ENCODE peak calls at places on chromosomes 6 and 20, in nine cellular contexts. One of them, this sample, is unnamed.

GRCh38 chr6:97141756-97142155 is 141.3 kb downstream of the MMS22L start:
- DNase-seq in A549: no peak
- DNase-seq in HCT116: no peak
- DNase-seq in HepG2: no peak
- DNase-seq in SK-N-SH: no peak
- DNase-seq in HL-60: no peak
- DNase-seq in Panc1: no peak
- DNase-seq in GM23338: no peak
- DNase-seq in GM12878: no peak
- DNase-seq in this sample: no peak

GRCh38 chr6:30813623-30814136 is 69.3 kb upstream of the IER3 start:
- DNase-seq in A549: no peak
- DNase-seq in HCT116: no peak
- DNase-seq in HepG2: no peak
- DNase-seq in SK-N-SH: no peak
- DNase-seq in HL-60: no peak
- DNase-seq in Panc1: no peak
- DNase-seq in GM23338: no peak
- DNase-seq in GM12878: no peak
- DNase-seq in this sample: peak

GRCh38 chr6:169974663-169975062 is 223.2 kb downstream of the ERMARD start:
- DNase-seq in A549: no peak
- DNase-seq in HCT116: no peak
- DNase-seq in HepG2: no peak
- DNase-seq in SK-N-SH: no peak
- DNase-seq in HL-60: no peak
- DNase-seq in Panc1: no peak
- DNase-seq in GM23338: no peak
- DNase-seq in GM12878: no peak
- DNase-seq in this sample: no peak

GRCh38 chr6:26196846-26197683 is 109.8 kb downstream of the HFE start:
- DNase-seq in A549: no peak
- DNase-seq in HCT116: peak
- DNase-seq in HepG2: peak
- DNase-seq in SK-N-SH: peak
- DNase-seq in HL-60: peak
- DNase-seq in Panc1: peak
- DNase-seq in GM23338: peak
- DNase-seq in GM12878: peak
- DNase-seq in this sample: peak

GRCh38 chr6:1316482-1317220 is 4.8 kb downstream of the FOXQ1 start:
- DNase-seq in A549: no peak
- DNase-seq in HCT116: no peak
- DNase-seq in HepG2: peak
- DNase-seq in SK-N-SH: peak
- DNase-seq in HL-60: no peak
- DNase-seq in Panc1: no peak
- DNase-seq in GM23338: peak
- DNase-seq in GM12878: peak
- DNase-seq in this sample: no peak

GRCh38 chr6:53066059-53066406 is 829 bp downstream of the FBXO9 start:
- DNase-seq in A549: peak
- DNase-seq in HCT116: no peak
- DNase-seq in HepG2: no peak
- DNase-seq in SK-N-SH: no peak
- DNase-seq in HL-60: peak
- DNase-seq in Panc1: no peak
- DNase-seq in GM23338: peak
- DNase-seq in GM12878: no peak
- DNase-seq in this sample: peak

GRCh38 chr20:23608251-23608846 is 2.6 kb upstream of the CST9 start:
- DNase-seq in A549: no peak
- DNase-seq in HCT116: no peak
- DNase-seq in HepG2: peak
- DNase-seq in SK-N-SH: no peak
- DNase-seq in HL-60: no peak
- DNase-seq in Panc1: no peak
- DNase-seq in GM23338: no peak
- DNase-seq in GM12878: no peak
- DNase-seq in this sample: no peak

GRCh38 chr20:33848391-33848790 is 37.2 kb downstream of the CHMP4B start:
- DNase-seq in A549: no peak
- DNase-seq in HCT116: no peak
- DNase-seq in HepG2: no peak
- DNase-seq in SK-N-SH: no peak
- DNase-seq in HL-60: no peak
- DNase-seq in Panc1: no peak
- DNase-seq in GM23338: no peak
- DNase-seq in GM12878: no peak
- DNase-seq in this sample: no peak

DNA sequence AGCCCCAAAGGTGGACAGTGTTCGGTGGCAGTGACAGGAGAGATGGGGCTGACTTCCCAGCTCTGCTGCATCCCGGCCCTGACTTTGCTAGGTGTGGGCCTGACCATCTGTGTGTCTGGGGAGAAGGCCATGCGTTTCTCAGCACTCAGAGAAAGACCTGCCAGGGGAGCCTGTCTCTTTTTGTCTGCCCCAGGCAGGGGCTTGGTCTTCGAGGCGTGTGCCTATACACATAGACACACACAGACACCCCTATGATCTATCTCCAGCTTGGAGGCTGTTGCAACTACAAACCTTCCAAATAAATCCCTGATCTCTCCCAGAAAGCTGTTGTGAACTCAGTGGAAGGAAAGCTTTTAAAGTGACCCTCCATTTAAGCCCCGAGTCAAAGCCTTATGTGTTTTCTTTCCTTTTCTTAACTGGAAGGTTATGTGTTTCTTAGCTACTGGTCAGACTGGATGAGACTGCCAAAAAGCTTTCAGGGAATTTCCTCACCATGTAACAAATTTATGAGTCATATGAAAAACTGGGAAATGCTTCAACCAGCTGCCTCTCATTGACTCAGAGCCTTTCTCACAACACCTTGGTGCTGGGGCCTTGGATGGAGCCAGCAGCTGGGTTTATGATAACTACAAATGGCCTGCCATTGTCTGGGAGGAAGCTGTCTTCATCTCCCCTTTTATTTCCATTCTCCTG is 102.6 kb downstream of the CDC5L start:
- DNase-seq in A549: peak
- DNase-seq in HCT116: peak
- DNase-seq in HepG2: no peak
- DNase-seq in SK-N-SH: no peak
- DNase-seq in HL-60: no peak
- DNase-seq in Panc1: peak
- DNase-seq in GM23338: no peak
- DNase-seq in GM12878: no peak
- DNase-seq in this sample: no peak
- TF ChIP-seq REST in A549: no peak
- TF ChIP-seq REST in HCT116: no peak
- TF ChIP-seq REST in HepG2: no peak
- TF ChIP-seq REST in SK-N-SH: no peak
- TF ChIP-seq REST in HL-60: no peak
- TF ChIP-seq REST in Panc1: no peak
- TF ChIP-seq REST in GM23338: no peak
- TF ChIP-seq REST in GM12878: no peak
- TF ChIP-seq REST in this sample: no peak

DNA sequence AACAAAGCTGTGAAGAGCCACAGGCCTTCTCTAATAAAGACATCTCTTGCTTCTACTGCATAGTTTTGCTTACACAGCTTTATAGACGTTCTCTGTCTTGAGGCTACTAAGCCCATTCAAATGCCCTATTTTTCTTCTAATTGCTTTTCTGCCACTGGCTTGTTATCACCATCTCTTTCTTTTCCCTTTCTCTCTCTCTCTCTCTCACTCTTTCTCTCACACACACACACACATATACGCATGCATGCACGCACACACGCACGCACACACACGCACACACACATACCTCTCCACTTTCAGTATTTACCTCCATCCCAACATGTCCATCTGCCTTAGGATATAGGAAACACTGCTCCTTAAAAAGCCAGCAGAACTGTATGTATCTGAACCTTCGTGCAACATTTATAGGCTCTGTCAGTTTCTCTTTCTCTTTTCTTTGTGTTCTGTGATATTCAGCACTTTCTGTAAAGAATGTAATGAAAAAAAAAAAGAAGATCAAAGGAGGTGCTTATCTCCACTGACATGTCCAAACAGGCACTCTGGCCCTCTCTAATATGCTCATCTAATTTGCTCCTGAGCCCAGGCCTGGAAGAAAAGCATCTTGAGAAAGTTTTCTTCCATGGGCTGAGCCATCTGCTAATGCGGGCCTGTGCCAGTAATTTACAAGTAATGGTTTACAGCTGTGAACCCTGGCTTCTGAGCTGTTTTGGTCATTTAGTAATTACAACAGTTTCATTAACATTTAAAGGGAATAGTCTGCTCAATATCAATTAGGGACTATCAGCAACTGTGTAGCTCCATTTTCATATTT is 1046.7 kb upstream of the MAP3K7 start:
- DNase-seq in A549: no peak
- DNase-seq in HCT116: no peak
- DNase-seq in HepG2: no peak
- DNase-seq in SK-N-SH: no peak
- DNase-seq in HL-60: no peak
- DNase-seq in Panc1: no peak
- DNase-seq in GM23338: no peak
- DNase-seq in GM12878: no peak
- DNase-seq in this sample: no peak
- TF ChIP-seq REST in A549: no peak
- TF ChIP-seq REST in HCT116: no peak
- TF ChIP-seq REST in HepG2: no peak
- TF ChIP-seq REST in SK-N-SH: no peak
- TF ChIP-seq REST in HL-60: no peak
- TF ChIP-seq REST in Panc1: no peak
- TF ChIP-seq REST in GM23338: no peak
- TF ChIP-seq REST in GM12878: no peak
- TF ChIP-seq REST in this sample: no peak

GRCh38 chr20:38343798-38344701 is 2.2 kb upstream of the LBP start:
- DNase-seq in A549: no peak
- DNase-seq in HCT116: no peak
- DNase-seq in HepG2: no peak
- DNase-seq in SK-N-SH: no peak
- DNase-seq in HL-60: no peak
- DNase-seq in Panc1: no peak
- DNase-seq in GM23338: no peak
- DNase-seq in GM12878: no peak
- DNase-seq in this sample: no peak

GRCh38 chr20:38342716-38343106 is 3.6 kb upstream of the LBP start:
- DNase-seq in A549: no peak
- DNase-seq in HCT116: no peak
- DNase-seq in HepG2: no peak
- DNase-seq in SK-N-SH: no peak
- DNase-seq in HL-60: no peak
- DNase-seq in Panc1: no peak
- DNase-seq in GM23338: no peak
- DNase-seq in GM12878: no peak
- DNase-seq in this sample: peak

GRCh38 chr20:38342196-38342595 is 4.1 kb upstream of the LBP start:
- DNase-seq in A549: no peak
- DNase-seq in HCT116: no peak
- DNase-seq in HepG2: no peak
- DNase-seq in SK-N-SH: no peak
- DNase-seq in HL-60: no peak
- DNase-seq in Panc1: no peak
- DNase-seq in GM23338: peak
- DNase-seq in GM12878: no peak
- DNase-seq in this sample: no peak

GRCh38 chr20:38345643-38346042 is 639 bp upstream of the LBP start:
- DNase-seq in A549: no peak
- DNase-seq in HCT116: no peak
- DNase-seq in HepG2: peak
- DNase-seq in SK-N-SH: no peak
- DNase-seq in HL-60: no peak
- DNase-seq in Panc1: no peak
- DNase-seq in GM23338: no peak
- DNase-seq in GM12878: no peak
- DNase-seq in this sample: no peak

DNA sequence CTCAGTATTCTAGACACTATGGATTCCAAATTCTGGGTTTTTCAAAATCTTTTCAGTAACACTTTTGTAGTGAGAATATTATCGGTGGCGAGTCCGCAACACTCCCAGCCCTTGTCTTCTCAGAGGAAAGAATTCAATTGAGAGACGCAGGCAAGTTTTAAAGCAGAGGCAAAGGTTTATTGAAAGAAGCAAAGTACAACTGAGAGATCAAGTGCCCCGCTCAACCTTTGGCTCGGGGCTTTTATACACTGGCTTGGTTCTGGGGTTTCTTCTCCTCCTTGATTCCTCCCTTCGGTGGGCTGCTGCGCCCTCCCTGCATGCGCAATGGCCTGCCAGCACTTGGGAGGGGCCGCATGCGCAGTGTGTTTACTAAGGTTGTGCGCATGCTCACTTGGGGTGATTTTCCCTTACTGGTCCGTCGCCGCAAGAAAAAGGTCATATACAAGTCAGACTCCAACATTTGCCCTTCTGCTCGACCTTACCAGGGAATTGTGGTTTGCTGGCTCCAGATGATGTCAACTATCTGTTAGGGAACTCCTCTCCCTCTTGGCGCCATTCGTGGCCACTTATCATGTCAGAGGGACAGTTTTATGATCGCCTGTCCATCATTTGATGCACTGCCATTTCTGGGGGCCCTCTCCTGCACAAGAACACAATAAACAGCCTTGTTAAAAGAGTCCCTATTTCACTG is 3.0 kb upstream of the LBP start:
- DNase-seq in A549: no peak
- DNase-seq in HCT116: no peak
- DNase-seq in HepG2: peak
- DNase-seq in SK-N-SH: no peak
- DNase-seq in HL-60: no peak
- DNase-seq in Panc1: no peak
- DNase-seq in GM23338: no peak
- DNase-seq in GM12878: no peak
- DNase-seq in this sample: peak
- TF ChIP-seq REST in A549: no peak
- TF ChIP-seq REST in HCT116: no peak
- TF ChIP-seq REST in HepG2: no peak
- TF ChIP-seq REST in SK-N-SH: no peak
- TF ChIP-seq REST in HL-60: no peak
- TF ChIP-seq REST in Panc1: no peak
- TF ChIP-seq REST in GM23338: no peak
- TF ChIP-seq REST in GM12878: no peak
- TF ChIP-seq REST in this sample: no peak

DNA sequence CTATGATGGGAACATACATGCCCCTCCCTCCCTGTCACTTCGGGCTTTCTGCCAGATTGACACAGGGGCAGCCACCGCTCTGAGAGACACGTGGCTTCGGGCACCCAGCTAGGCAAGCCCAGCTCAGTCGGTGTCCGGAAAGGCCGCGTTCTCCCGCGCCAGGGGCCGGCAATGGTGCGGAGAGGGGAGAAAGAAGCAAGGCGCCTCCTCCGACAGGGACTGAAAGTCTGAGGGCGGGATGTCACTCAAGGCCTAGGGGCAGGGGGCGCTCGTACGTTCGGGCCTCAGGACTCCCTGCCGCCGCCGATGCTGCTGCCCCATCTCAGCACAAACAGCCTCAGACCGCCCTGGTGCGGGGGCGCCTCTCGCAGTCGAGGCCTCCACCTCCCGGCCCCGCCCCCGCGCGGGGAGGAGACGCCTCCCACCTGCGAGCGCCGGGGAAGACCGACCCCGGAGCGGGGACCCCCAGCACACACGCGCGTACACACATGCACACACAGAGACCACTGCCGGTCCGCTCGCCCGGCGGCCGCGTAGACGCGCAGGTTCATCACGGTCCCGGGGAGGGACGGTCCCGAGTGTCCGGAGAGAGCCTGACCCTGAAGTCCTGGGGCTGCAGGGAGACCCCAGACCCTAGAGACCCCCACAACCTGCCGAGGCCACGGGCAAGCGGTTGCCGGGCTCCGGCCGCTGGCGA is 1.9 kb downstream of the GRM4 start:
- DNase-seq in A549: peak
- DNase-seq in HCT116: no peak
- DNase-seq in HepG2: peak
- DNase-seq in SK-N-SH: peak
- DNase-seq in HL-60: no peak
- DNase-seq in Panc1: no peak
- DNase-seq in GM23338: peak
- DNase-seq in GM12878: no peak
- DNase-seq in this sample: peak
- TF ChIP-seq REST in A549: no peak
- TF ChIP-seq REST in HCT116: no peak
- TF ChIP-seq REST in HepG2: no peak
- TF ChIP-seq REST in SK-N-SH: no peak
- TF ChIP-seq REST in HL-60: no peak
- TF ChIP-seq REST in Panc1: no peak
- TF ChIP-seq REST in GM23338: no peak
- TF ChIP-seq REST in GM12878: no peak
- TF ChIP-seq REST in this sample: no peak

This sample was measured in K562.